ENCODE peak calls at places on chromosomes 7 and 10, in nine cellular contexts. B is NB4, P is tibial nerve, J is IMR-90, H is prostate gland, O is endodermal cell, X is GM12865, C is right atrium auricular region, N is GM06990. U is an unnamed sample.

GRCh38 chr7:77454802-77455201 is 38.7 kb upstream of the GSAP start:
- DNase-seq in B (no peak), H (no peak), C (no peak), O (no peak), N (no peak), X (no peak), J (no peak), P (no peak), U (peak)

GRCh38 chr7:83410989-83411591 is 237.8 kb downstream of the SEMA3E start:
- DNase-seq in O (peak), X (peak), N (no peak), B (peak), H (peak), C (no peak), P (no peak), J (peak), U (peak)

GRCh38 chr10:66519616-66520015 is 406.2 kb upstream of the LRRTM3 start:
- DNase-seq in H (no peak), C (no peak), B (no peak), O (no peak), J (no peak), P (no peak), X (no peak), N (no peak), U (no peak)

GRCh38 chr10:77746313-77746712 is 108.7 kb upstream of the KCNMA1 start:
- DNase-seq in P (no peak), B (no peak), C (no peak), O (no peak), X (no peak), H (no peak), N (no peak), J (peak), U (peak)

GRCh38 chr10:90227786-90228185 is 526.4 kb downstream of the KIF20B start:
- DNase-seq in P (no peak), H (no peak), N (no peak), X (no peak), O (no peak), C (no peak), J (no peak), B (no peak), U (peak)

GRCh38 chr7:92645531-92646061 is 55.4 kb upstream of the FAM133B start:
- DNase-seq in C (no peak), P (no peak), J (peak), H (peak), X (no peak), N (no peak), O (no peak), B (peak), U (no peak)

GRCh38 chr10:110141747-110142625 is 65.4 kb upstream of the MXI1 start:
- DNase-seq in J (no peak), N (no peak), O (no peak), X (no peak), C (no peak), B (peak), H (no peak), P (no peak), U (no peak)

GRCh38 chr7:123905714-123906113 is 19.3 kb upstream of the SPAM1 start:
- DNase-seq in J (no peak), B (no peak), X (no peak), H (no peak), C (no peak), O (no peak), N (no peak), P (no peak), U (no peak)

GRCh38 chr7:21850531-21851285 is 95.0 kb downstream of the CDCA7L start:
- DNase-seq in J (peak), P (no peak), B (no peak), X (no peak), H (no peak), N (no peak), C (no peak), O (no peak), U (peak)

GRCh38 chr7:2444476-2444875 is 31.7 kb downstream of the GRIFIN start:
- DNase-seq in P (no peak), N (no peak), X (no peak), C (peak), H (no peak), J (peak), B (no peak), O (no peak), U (peak)

GRCh38 chr7:23712368-23713284 is 2.6 kb downstream of the STK31 start:
- DNase-seq in B (peak), O (no peak), X (peak), C (no peak), H (no peak), P (no peak), N (no peak), J (peak), U (peak)

GRCh38 chr7:91310829-91311460 is 46.7 kb downstream of the FZD1 start:
- DNase-seq in B (no peak), N (no peak), O (peak), C (no peak), P (peak), X (no peak), H (no peak), J (peak), U (peak)

GRCh38 chr10:86293323-86293840 is 73.2 kb downstream of the GRID1 start:
- DNase-seq in H (no peak), X (no peak), O (peak), N (no peak), B (no peak), P (no peak), J (no peak), C (peak), U (no peak)

GRCh38 chr10:4186849-4187248 is 401.8 kb upstream of the KLF6 start:
- DNase-seq in O (no peak), J (no peak), X (no peak), P (no peak), N (no peak), B (no peak), C (no peak), H (no peak), U (no peak)

GRCh38 chr10:121311812-121312443 is 286.3 kb downstream of the FGFR2 start:
- DNase-seq in P (no peak), J (no peak), N (no peak), O (no peak), H (no peak), C (no peak), X (no peak), B (no peak), U (no peak)

GRCh38 chr10:314871-315270 is 179.6 kb downstream of the ZMYND11 start:
- DNase-seq in J (peak), O (no peak), X (no peak), C (no peak), N (no peak), H (no peak), B (no peak), P (no peak), U (no peak)

GRCh38 chr7:140901946-140902304 is 22.8 kb downstream of the BRAF start:
- DNase-seq in N (no peak), J (no peak), B (no peak), C (no peak), X (no peak), P (no peak), O (no peak), H (no peak), U (no peak)

GRCh38 chr10:88754272-88754671 is 5.5 kb upstream of the LIPN start:
- DNase-seq in P (no peak), B (no peak), H (no peak), J (peak), N (no peak), C (no peak), X (no peak), O (no peak), U (peak)

GRCh38 chr7:1458676-1459511 is at the start of gene MICALL2:
- DNase-seq in C (peak), N (no peak), X (no peak), P (peak), J (peak), O (peak), B (peak), H (peak), U (peak)

GRCh38 chr10:104331208-104331838 is 6.9 kb downstream of the ITPRIP start:
- DNase-seq in O (peak), H (no peak), J (peak), N (no peak), C (peak), X (no peak), P (no peak), B (no peak), U (peak)

GRCh38 chr10:49700997-49701396 is 21.5 kb downstream of the C10orf53 start:
- DNase-seq in J (no peak), O (peak), H (no peak), C (no peak), X (no peak), P (no peak), N (no peak), B (peak), U (no peak)

GRCh38 chr10:73263948-73264347 is 11.5 kb upstream of the MRPS16 start:
- DNase-seq in X (peak), P (no peak), O (no peak), H (no peak), B (peak), C (no peak), N (no peak), J (peak), U (peak)

GRCh38 chr10:24240001-24240751 is 31.2 kb downstream of the KIAA1217 start:
- DNase-seq in X (no peak), O (no peak), H (peak), C (no peak), B (peak), P (no peak), J (no peak), N (no peak), U (peak)

GRCh38 chr7:132778761-132779160 is 202.5 kb upstream of the PLXNA4 start:
- DNase-seq in B (no peak), P (no peak), C (no peak), N (no peak), O (no peak), J (no peak), X (no peak), H (no peak), U (no peak)

GRCh38 chr7:26691886-26692285 is 172.5 kb downstream of the SKAP2 start:
- DNase-seq in N (no peak), C (no peak), O (no peak), B (no peak), H (no peak), J (no peak), X (no peak), P (no peak), U (no peak)

GRCh38 chr7:8937204-8937603 is 503.8 kb downstream of the NXPH1 start:
- DNase-seq in B (no peak), C (no peak), J (no peak), X (no peak), H (no peak), N (no peak), P (no peak), O (no peak), U (no peak)

GRCh38 chr10:26679588-26679987 is 17.9 kb upstream of the PDSS1 start:
- DNase-seq in N (no peak), J (no peak), C (no peak), X (no peak), O (no peak), P (no peak), B (no peak), H (no peak), U (no peak)

GRCh38 chr10:75401569-75402485 is at the start of gene ZNF503:
- DNase-seq in H (peak), J (peak), P (peak), B (peak), N (peak), O (peak), C (peak), X (peak), U (peak)

GRCh38 chr10:65518379-65518778 is 1407.5 kb upstream of the LRRTM3 start:
- DNase-seq in O (no peak), P (no peak), J (no peak), B (no peak), C (no peak), X (no peak), N (no peak), H (no peak), U (no peak)

GRCh38 chr10:122655524-122656307 is 43.9 kb downstream of the C10orf120 start:
- DNase-seq in N (no peak), H (peak), J (no peak), B (no peak), X (no peak), P (no peak), C (no peak), O (no peak), U (no peak)

GRCh38 chr7:801940-802364 is 30.3 kb upstream of the SUN1 start:
- DNase-seq in J (no peak), O (no peak), B (no peak), C (no peak), P (peak), N (no peak), H (no peak), X (no peak), U (no peak)

GRCh38 chr10:97024181-97025073 is 161.3 kb downstream of the SLIT1 start:
- DNase-seq in H (no peak), O (no peak), C (no peak), X (peak), J (peak), P (no peak), B (peak), N (peak), U (peak)

GRCh38 chr7:101112233-101112632 is 14.7 kb upstream of the SERPINE1 start:
- DNase-seq in X (no peak), N (no peak), B (no peak), H (no peak), P (no peak), C (peak), O (no peak), J (no peak), U (peak)

GRCh38 chr10:71998840-71999194 is 34.6 kb downstream of the CHST3 start:
- DNase-seq in P (no peak), X (no peak), J (peak), C (peak), N (no peak), H (no peak), B (peak), O (peak), U (peak)
- H3K4me3 ChIP-seq in P (no peak), X (no peak), J (no peak), C (no peak), N (no peak), H (no peak), B (no peak), O (no peak), U (no peak)

GRCh38 chr10:11025978-11026377 is 8.3 kb downstream of the CELF2 start:
- DNase-seq in J (no peak), N (no peak), C (no peak), B (no peak), H (no peak), P (no peak), O (no peak), X (no peak), U (no peak)

GRCh38 chr10:11024596-11024995 is 6.9 kb downstream of the CELF2 start:
- DNase-seq in P (no peak), J (no peak), H (no peak), X (no peak), C (no peak), N (no peak), O (no peak), B (peak), U (peak)

GRCh38 chr10:11026761-11027160 is 9.1 kb downstream of the CELF2 start:
- DNase-seq in H (no peak), C (no peak), J (no peak), O (no peak), N (no peak), B (no peak), X (no peak), P (no peak), U (no peak)

GRCh38 chr10:11023009-11023408 is 5.3 kb downstream of the CELF2 start:
- DNase-seq in J (no peak), C (no peak), P (no peak), O (no peak), X (peak), B (no peak), H (no peak), N (no peak), U (no peak)

GRCh38 chr10:11023554-11023953 is 5.9 kb downstream of the CELF2 start:
- DNase-seq in J (no peak), P (no peak), B (no peak), N (no peak), C (no peak), H (no peak), X (no peak), O (no peak), U (no peak)
- TF ChIP-seq CTCF in J (no peak), P (no peak), B (no peak), N (no peak), C (no peak), H (no peak), X (no peak), O (no peak), U (no peak)

GRCh38 chr7:28708458-28708951 is 249.6 kb downstream of the TRIL start:
- DNase-seq in X (no peak), P (no peak), C (no peak), J (no peak), N (no peak), H (no peak), B (no peak), O (no peak), U (peak)
- H3K4me3 ChIP-seq in X (no peak), P (no peak), C (peak), J (no peak), N (no peak), H (no peak), B (no peak), O (no peak), U (peak)

GRCh38 chr10:112289373-112290053 is 6.3 kb downstream of the TECTB start:
- DNase-seq in H (no peak), O (no peak), X (no peak), N (no peak), J (no peak), B (no peak), P (no peak), C (no peak), U (no peak)
- TF ChIP-seq CTCF in H (no peak), O (no peak), X (no peak), N (no peak), J (no peak), B (no peak), P (no peak), C (no peak), U (no peak)

GRCh38 chr7:98378210-98378819 is 22.6 kb downstream of the BAIAP2L1 start:
- DNase-seq in O (no peak), H (no peak), N (no peak), P (no peak), C (no peak), X (peak), J (no peak), B (no peak), U (no peak)

GRCh38 chr7:98374285-98374680 is 26.6 kb downstream of the BAIAP2L1 start:
- DNase-seq in X (no peak), C (no peak), P (no peak), N (no peak), H (no peak), O (no peak), J (no peak), B (no peak), U (no peak)

GRCh38 chr7:98376719-98377118 is 24.2 kb downstream of the BAIAP2L1 start:
- DNase-seq in P (no peak), O (no peak), X (no peak), N (no peak), J (no peak), B (no peak), C (no peak), H (no peak), U (no peak)

GRCh38 chr7:98372993-98373392 is 27.9 kb downstream of the BAIAP2L1 start:
- DNase-seq in O (no peak), N (no peak), B (no peak), H (no peak), P (no peak), C (no peak), X (no peak), J (peak), U (peak)

GRCh38 chr7:98375664-98376063 is 25.2 kb downstream of the BAIAP2L1 start:
- DNase-seq in H (no peak), P (no peak), B (no peak), J (no peak), N (no peak), X (no peak), C (no peak), O (no peak), U (no peak)
- H3K4me3 ChIP-seq in H (no peak), P (no peak), B (no peak), J (no peak), N (no peak), X (no peak), C (no peak), O (no peak), U (no peak)

DNA sequence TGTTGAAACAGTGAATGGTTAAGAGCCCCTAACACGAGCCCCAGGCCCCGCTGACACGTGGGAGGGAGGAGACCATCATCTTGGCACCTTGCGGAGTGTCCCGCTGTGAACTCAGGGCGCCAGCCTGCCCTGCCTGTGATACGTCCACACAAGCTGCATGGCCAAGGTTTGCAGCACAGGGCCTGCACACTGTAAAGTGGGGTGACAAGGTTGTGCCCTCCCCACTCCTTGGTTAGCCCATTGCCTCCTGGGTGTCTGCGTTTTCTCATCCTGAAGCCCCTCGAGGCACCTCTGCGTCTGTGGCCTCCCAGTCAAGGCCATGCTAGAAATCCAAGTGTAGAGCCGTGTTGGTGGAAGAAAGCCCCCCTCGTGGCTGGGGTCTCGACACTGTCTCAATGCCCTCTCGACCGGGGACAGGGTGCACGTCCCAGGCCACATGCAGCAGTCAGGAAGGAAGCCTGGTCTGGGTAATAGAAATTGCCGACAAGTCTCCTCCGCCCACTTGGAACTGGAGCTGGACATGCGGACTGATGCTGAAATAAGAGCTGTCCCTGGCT is 192.1 kb downstream of the DNAJB6 start:
- DNase-seq in J (no peak), H (no peak), X (no peak), C (no peak), N (no peak), B (peak), P (peak), O (peak), U (no peak)
- TF ChIP-seq CTCF in J (no peak), H (no peak), X (no peak), C (no peak), N (no peak), B (no peak), P (no peak), O (no peak), U (no peak)

GRCh38 chr10:16599662-16600061 is 78.0 kb upstream of the C1QL3 start:
- DNase-seq in J (no peak), X (no peak), B (no peak), N (no peak), C (no peak), H (no peak), O (no peak), P (no peak), U (no peak)
- H3K4me3 ChIP-seq in J (no peak), X (no peak), B (no peak), N (no peak), C (no peak), H (no peak), O (no peak), P (no peak), U (no peak)